ENCODE peak calls at places on chromosome 11, in ten cellular contexts. One of them, this sample, is unnamed. For H3K9me3, the result is how much of the 10 kb centered on the place peaks cover.

GRCh38 chr11:63862923-63863322 is 24.0 kb downstream of the MARK2 start:
- DNase-seq in upper lobe of right lung: no peak
- DNase-seq in osteoblast: no peak
- DNase-seq in adrenal gland: peak
- DNase-seq in ovary: no peak
- DNase-seq in IMR-90: no peak
- DNase-seq in CD8-positive, alpha-beta T cell: no peak
- DNase-seq in stomach: peak
- DNase-seq in astrocyte: no peak
- DNase-seq in prostate gland: no peak
- DNase-seq in this sample: peak

GRCh38 chr11:86148339-86148738 is 79.5 kb upstream of the PICALM start:
- DNase-seq in adrenal gland: no peak
- DNase-seq in IMR-90: no peak
- DNase-seq in prostate gland: no peak
- DNase-seq in ovary: no peak
- DNase-seq in upper lobe of right lung: no peak
- DNase-seq in CD8-positive, alpha-beta T cell: no peak
- DNase-seq in astrocyte: no peak
- DNase-seq in stomach: no peak
- DNase-seq in osteoblast: no peak
- DNase-seq in this sample: no peak

GRCh38 chr11:121240650-121241299 is 51.8 kb upstream of the SC5D start:
- DNase-seq in ovary: no peak
- DNase-seq in IMR-90: no peak
- DNase-seq in prostate gland: no peak
- DNase-seq in astrocyte: peak
- DNase-seq in upper lobe of right lung: no peak
- DNase-seq in osteoblast: no peak
- DNase-seq in stomach: no peak
- DNase-seq in CD8-positive, alpha-beta T cell: no peak
- DNase-seq in adrenal gland: no peak
- DNase-seq in this sample: no peak

GRCh38 chr11:72228844-72229231 is 4.3 kb downstream of the INPPL1 start:
- DNase-seq in upper lobe of right lung: peak
- DNase-seq in CD8-positive, alpha-beta T cell: no peak
- DNase-seq in astrocyte: no peak
- DNase-seq in stomach: peak
- DNase-seq in prostate gland: no peak
- DNase-seq in osteoblast: peak
- DNase-seq in ovary: no peak
- DNase-seq in IMR-90: no peak
- DNase-seq in adrenal gland: no peak
- DNase-seq in this sample: no peak

GRCh38 chr11:12845739-12846358 is 163.3 kb upstream of the RASSF10 start:
- DNase-seq in prostate gland: peak
- DNase-seq in astrocyte: no peak
- DNase-seq in IMR-90: peak
- DNase-seq in CD8-positive, alpha-beta T cell: no peak
- DNase-seq in ovary: peak
- DNase-seq in adrenal gland: no peak
- DNase-seq in upper lobe of right lung: no peak
- DNase-seq in stomach: peak
- DNase-seq in osteoblast: no peak
- DNase-seq in this sample: peak

GRCh38 chr11:26285593-26285992 is 46.3 kb upstream of the ANO3 start:
- DNase-seq in CD8-positive, alpha-beta T cell: no peak
- DNase-seq in adrenal gland: no peak
- DNase-seq in prostate gland: no peak
- DNase-seq in ovary: no peak
- DNase-seq in osteoblast: no peak
- DNase-seq in stomach: no peak
- DNase-seq in astrocyte: no peak
- DNase-seq in upper lobe of right lung: no peak
- DNase-seq in IMR-90: no peak
- DNase-seq in this sample: no peak

GRCh38 chr11:7977251-7977917 is 9.8 kb upstream of the EIF3F start:
- DNase-seq in IMR-90: peak
- DNase-seq in astrocyte: peak
- DNase-seq in upper lobe of right lung: no peak
- DNase-seq in CD8-positive, alpha-beta T cell: no peak
- DNase-seq in adrenal gland: no peak
- DNase-seq in prostate gland: no peak
- DNase-seq in stomach: no peak
- DNase-seq in osteoblast: peak
- DNase-seq in ovary: no peak
- DNase-seq in this sample: no peak

GRCh38 chr11:86551693-86552092 is 120.7 kb downstream of the ME3 start:
- DNase-seq in astrocyte: no peak
- DNase-seq in osteoblast: no peak
- DNase-seq in prostate gland: no peak
- DNase-seq in CD8-positive, alpha-beta T cell: no peak
- DNase-seq in adrenal gland: no peak
- DNase-seq in ovary: no peak
- DNase-seq in upper lobe of right lung: no peak
- DNase-seq in stomach: no peak
- DNase-seq in IMR-90: no peak
- DNase-seq in this sample: no peak

GRCh38 chr11:47917643-47918369 is 62.6 kb upstream of the PTPRJ start:
- DNase-seq in astrocyte: peak
- DNase-seq in stomach: peak
- DNase-seq in adrenal gland: peak
- DNase-seq in prostate gland: peak
- DNase-seq in CD8-positive, alpha-beta T cell: no peak
- DNase-seq in osteoblast: no peak
- DNase-seq in ovary: peak
- DNase-seq in IMR-90: peak
- DNase-seq in upper lobe of right lung: peak
- DNase-seq in this sample: peak

GRCh38 chr11:26078217-26078821 is 253.6 kb upstream of the ANO3 start:
- DNase-seq in prostate gland: no peak
- DNase-seq in IMR-90: peak
- DNase-seq in adrenal gland: no peak
- DNase-seq in CD8-positive, alpha-beta T cell: no peak
- DNase-seq in upper lobe of right lung: no peak
- DNase-seq in osteoblast: no peak
- DNase-seq in ovary: no peak
- DNase-seq in astrocyte: no peak
- DNase-seq in stomach: no peak
- DNase-seq in this sample: no peak

GRCh38 chr11:117230286-117230961 is 1.4 kb downstream of the PCSK7 start:
- DNase-seq in upper lobe of right lung: no peak
- DNase-seq in CD8-positive, alpha-beta T cell: peak
- DNase-seq in osteoblast: peak
- DNase-seq in prostate gland: no peak
- DNase-seq in IMR-90: peak
- DNase-seq in astrocyte: no peak
- DNase-seq in ovary: no peak
- DNase-seq in stomach: no peak
- DNase-seq in adrenal gland: no peak
- DNase-seq in this sample: no peak

GRCh38 chr11:2912498-2912897 is 16.7 kb downstream of the PHLDA2 start:
- DNase-seq in prostate gland: peak
- DNase-seq in IMR-90: peak
- DNase-seq in ovary: no peak
- DNase-seq in upper lobe of right lung: peak
- DNase-seq in stomach: peak
- DNase-seq in astrocyte: peak
- DNase-seq in osteoblast: peak
- DNase-seq in adrenal gland: no peak
- DNase-seq in CD8-positive, alpha-beta T cell: no peak
- DNase-seq in this sample: peak

GRCh38 chr11:111909378-111909777 is 2.2 kb downstream of the CRYAB start:
- DNase-seq in CD8-positive, alpha-beta T cell: no peak
- DNase-seq in IMR-90: no peak
- DNase-seq in prostate gland: no peak
- DNase-seq in osteoblast: no peak
- DNase-seq in stomach: no peak
- DNase-seq in astrocyte: no peak
- DNase-seq in adrenal gland: no peak
- DNase-seq in upper lobe of right lung: no peak
- DNase-seq in ovary: no peak
- DNase-seq in this sample: no peak

GRCh38 chr11:27427183-27427980 is 45.2 kb downstream of the LGR4 start:
- DNase-seq in osteoblast: no peak
- DNase-seq in upper lobe of right lung: no peak
- DNase-seq in astrocyte: peak
- DNase-seq in prostate gland: no peak
- DNase-seq in stomach: peak
- DNase-seq in IMR-90: peak
- DNase-seq in CD8-positive, alpha-beta T cell: no peak
- DNase-seq in adrenal gland: no peak
- DNase-seq in ovary: no peak
- DNase-seq in this sample: peak
- H3K9me3 ChIP-seq in osteoblast: under half
- H3K9me3 ChIP-seq in upper lobe of right lung: under half
- H3K9me3 ChIP-seq in astrocyte: under half
- H3K9me3 ChIP-seq in prostate gland: under half
- H3K9me3 ChIP-seq in stomach: under half
- H3K9me3 ChIP-seq in IMR-90: under half
- H3K9me3 ChIP-seq in CD8-positive, alpha-beta T cell: under half
- H3K9me3 ChIP-seq in adrenal gland: under half
- H3K9me3 ChIP-seq in ovary: under half
- H3K9me3 ChIP-seq in this sample: under half

GRCh38 chr11:468036-468435 is 18.0 kb downstream of the PTDSS2 start:
- DNase-seq in stomach: no peak
- DNase-seq in CD8-positive, alpha-beta T cell: no peak
- DNase-seq in prostate gland: no peak
- DNase-seq in upper lobe of right lung: no peak
- DNase-seq in adrenal gland: peak
- DNase-seq in ovary: no peak
- DNase-seq in IMR-90: no peak
- DNase-seq in osteoblast: peak
- DNase-seq in astrocyte: no peak
- DNase-seq in this sample: no peak

GRCh38 chr11:468493-468892 is 18.4 kb downstream of the PTDSS2 start:
- DNase-seq in adrenal gland: no peak
- DNase-seq in CD8-positive, alpha-beta T cell: no peak
- DNase-seq in prostate gland: no peak
- DNase-seq in IMR-90: no peak
- DNase-seq in astrocyte: no peak
- DNase-seq in osteoblast: peak
- DNase-seq in stomach: no peak
- DNase-seq in upper lobe of right lung: no peak
- DNase-seq in ovary: no peak
- DNase-seq in this sample: peak

GRCh38 chr11:471468-472145 is 21.5 kb downstream of the PTDSS2 start:
- DNase-seq in astrocyte: no peak
- DNase-seq in upper lobe of right lung: peak
- DNase-seq in IMR-90: no peak
- DNase-seq in prostate gland: no peak
- DNase-seq in osteoblast: no peak
- DNase-seq in stomach: no peak
- DNase-seq in CD8-positive, alpha-beta T cell: no peak
- DNase-seq in adrenal gland: no peak
- DNase-seq in ovary: no peak
- DNase-seq in this sample: no peak

GRCh38 chr11:472272-472671 is 22.2 kb downstream of the PTDSS2 start:
- DNase-seq in adrenal gland: no peak
- DNase-seq in astrocyte: no peak
- DNase-seq in ovary: no peak
- DNase-seq in osteoblast: no peak
- DNase-seq in stomach: no peak
- DNase-seq in IMR-90: no peak
- DNase-seq in CD8-positive, alpha-beta T cell: no peak
- DNase-seq in upper lobe of right lung: no peak
- DNase-seq in prostate gland: no peak
- DNase-seq in this sample: no peak

DNA sequence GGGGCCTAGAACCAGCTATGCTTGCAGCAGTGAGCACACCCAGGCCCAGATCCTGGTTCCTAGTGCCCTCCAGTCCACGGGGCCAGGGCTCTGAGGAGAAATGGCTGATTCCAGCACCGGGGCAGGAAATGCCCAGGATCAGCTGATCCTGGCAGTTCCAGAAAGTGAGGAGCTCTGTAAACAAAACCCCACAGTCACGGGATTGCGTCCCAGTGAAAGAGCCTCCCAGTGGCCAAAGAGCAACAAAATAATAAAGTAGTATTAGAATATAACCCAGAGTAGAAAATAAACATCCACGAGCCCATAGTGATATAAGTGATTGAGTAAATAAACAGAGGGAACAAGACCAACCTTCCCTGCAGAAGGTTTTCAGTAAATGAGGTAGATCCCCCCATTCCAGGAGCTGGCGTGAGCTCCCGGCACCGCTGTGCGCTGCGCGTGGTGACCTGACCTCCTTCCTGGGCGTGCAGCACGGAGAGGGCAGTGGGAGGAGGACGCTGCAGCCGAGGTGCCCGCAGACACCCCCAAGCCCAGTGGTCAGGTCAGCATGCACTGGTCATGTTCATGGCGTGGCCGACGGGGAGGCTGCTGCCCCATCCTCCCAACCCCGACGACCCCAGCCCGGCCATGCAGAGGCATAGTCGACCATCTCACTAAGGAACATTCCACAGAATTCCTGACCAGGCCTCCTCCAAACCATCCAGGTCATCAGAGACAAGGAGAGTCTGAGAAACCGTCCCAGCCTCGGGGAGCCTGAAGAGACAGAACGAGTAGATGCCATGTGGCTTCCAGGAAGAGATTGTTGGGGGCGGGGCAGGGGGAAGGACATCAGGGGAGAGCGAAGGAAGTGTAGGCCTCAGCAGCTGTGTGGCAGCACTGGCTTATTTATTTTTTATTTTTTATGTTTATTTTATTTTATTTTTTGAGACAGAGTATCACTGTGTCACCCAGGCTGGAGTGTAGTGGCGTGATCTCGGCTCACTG is 19.9 kb downstream of the PTDSS2 start:
- DNase-seq in upper lobe of right lung: peak
- DNase-seq in IMR-90: peak
- DNase-seq in osteoblast: peak
- DNase-seq in adrenal gland: peak
- DNase-seq in prostate gland: peak
- DNase-seq in astrocyte: peak
- DNase-seq in CD8-positive, alpha-beta T cell: no peak
- DNase-seq in ovary: peak
- DNase-seq in stomach: peak
- DNase-seq in this sample: no peak
- TF ChIP-seq CTCF in upper lobe of right lung: peak
- TF ChIP-seq CTCF in IMR-90: peak
- TF ChIP-seq CTCF in osteoblast: peak
- TF ChIP-seq CTCF in adrenal gland: peak
- TF ChIP-seq CTCF in prostate gland: peak
- TF ChIP-seq CTCF in astrocyte: no peak
- TF ChIP-seq CTCF in CD8-positive, alpha-beta T cell: no peak
- TF ChIP-seq CTCF in ovary: no peak
- TF ChIP-seq CTCF in stomach: no peak
- TF ChIP-seq CTCF in this sample: no peak

GRCh38 chr11:29534831-29535230 is 482.0 kb downstream of the KCNA4 start:
- DNase-seq in stomach: no peak
- DNase-seq in prostate gland: no peak
- DNase-seq in ovary: no peak
- DNase-seq in CD8-positive, alpha-beta T cell: no peak
- DNase-seq in IMR-90: no peak
- DNase-seq in astrocyte: peak
- DNase-seq in upper lobe of right lung: no peak
- DNase-seq in adrenal gland: no peak
- DNase-seq in osteoblast: no peak
- DNase-seq in this sample: no peak
- H3K4me3 ChIP-seq in stomach: no peak
- H3K4me3 ChIP-seq in prostate gland: no peak
- H3K4me3 ChIP-seq in ovary: no peak
- H3K4me3 ChIP-seq in CD8-positive, alpha-beta T cell: no peak
- H3K4me3 ChIP-seq in IMR-90: no peak
- H3K4me3 ChIP-seq in astrocyte: no peak
- H3K4me3 ChIP-seq in upper lobe of right lung: no peak
- H3K4me3 ChIP-seq in adrenal gland: no peak
- H3K4me3 ChIP-seq in osteoblast: no peak
- H3K4me3 ChIP-seq in this sample: no peak

GRCh38 chr11:90705661-90706060 is 482.8 kb upstream of the CHORDC1 start:
- DNase-seq in osteoblast: no peak
- DNase-seq in IMR-90: no peak
- DNase-seq in adrenal gland: no peak
- DNase-seq in astrocyte: no peak
- DNase-seq in CD8-positive, alpha-beta T cell: no peak
- DNase-seq in ovary: no peak
- DNase-seq in prostate gland: no peak
- DNase-seq in upper lobe of right lung: no peak
- DNase-seq in stomach: no peak
- DNase-seq in this sample: no peak
- H3K9me3 ChIP-seq in osteoblast: under half
- H3K9me3 ChIP-seq in IMR-90: under half
- H3K9me3 ChIP-seq in adrenal gland: under half
- H3K9me3 ChIP-seq in astrocyte: under half
- H3K9me3 ChIP-seq in CD8-positive, alpha-beta T cell: under half
- H3K9me3 ChIP-seq in ovary: under half
- H3K9me3 ChIP-seq in prostate gland: under half
- H3K9me3 ChIP-seq in upper lobe of right lung: under half
- H3K9me3 ChIP-seq in stomach: under half
- H3K9me3 ChIP-seq in this sample: under half